ENCODE peak calls at places on chromosomes 2 and 18, in ten cellular contexts. T, N, I, Y, A, V, K, J, W and X are unnamed samples.

GRCh38 chr2:68912732-68913131 is 40.0 kb downstream of the GKN2 start:
- DNase-seq in T (peak), N (no peak), I (no peak), Y (no peak), A (no peak), V (no peak), K (no peak), J (no peak), W (no peak), X (no peak)

GRCh38 chr2:74250189-74250631 is 51.8 kb downstream of the MTHFD2 start:
- DNase-seq in T (peak), N (peak), I (no peak), Y (peak), A (peak), V (no peak), K (peak), J (peak), W (peak), X (no peak)

GRCh38 chr2:161177969-161178368 is 17.7 kb downstream of the TANK start:
- DNase-seq in T (no peak), N (no peak), I (no peak), Y (no peak), A (no peak), V (no peak), K (no peak), J (no peak), W (no peak), X (no peak)

GRCh38 chr2:82301506-82301905 is 1997.0 kb upstream of the LRRTM1 start:
- DNase-seq in T (no peak), N (no peak), I (no peak), Y (no peak), A (no peak), V (no peak), K (no peak), J (no peak), W (no peak), X (no peak)

GRCh38 chr2:216339456-216340279 is 32.6 kb downstream of the MARCHF4 start:
- DNase-seq in T (no peak), N (peak), I (no peak), Y (no peak), A (peak), V (no peak), K (peak), J (peak), W (no peak), X (no peak)

GRCh38 chr2:241498115-241499070 is 10.0 kb downstream of the STK25 start:
- DNase-seq in T (no peak), N (no peak), I (peak), Y (no peak), A (no peak), V (no peak), K (no peak), J (no peak), W (no peak), X (no peak)

GRCh38 chr2:48607307-48608014 is 10.2 kb upstream of the GTF2A1L start:
- DNase-seq in T (no peak), N (peak), I (no peak), Y (no peak), A (no peak), V (no peak), K (peak), J (no peak), W (no peak), X (no peak)

GRCh38 chr18:5512191-5512590 is 31.6 kb downstream of the EPB41L3 start:
- DNase-seq in T (no peak), N (no peak), I (no peak), Y (no peak), A (no peak), V (no peak), K (no peak), J (no peak), W (no peak), X (no peak)

GRCh38 chr2:65313126-65313953 is 85.7 kb downstream of the ACTR2 start:
- DNase-seq in T (no peak), N (no peak), I (peak), Y (no peak), A (no peak), V (no peak), K (no peak), J (no peak), W (no peak), X (no peak)

GRCh38 chr2:10286216-10287037 is 16.3 kb upstream of the HPCAL1 start:
- DNase-seq in T (no peak), N (no peak), I (peak), Y (peak), A (no peak), V (no peak), K (no peak), J (no peak), W (peak), X (no peak)

GRCh38 chr2:81266106-81266505 is 961.6 kb upstream of the LRRTM1 start:
- DNase-seq in T (no peak), N (peak), I (no peak), Y (no peak), A (peak), V (no peak), K (no peak), J (peak), W (no peak), X (no peak)

GRCh38 chr18:62979172-62979571 is 263.8 kb downstream of the PHLPP1 start:
- DNase-seq in T (no peak), N (peak), I (no peak), Y (no peak), A (no peak), V (peak), K (peak), J (no peak), W (peak), X (no peak)

GRCh38 chr2:128701443-128701842 is 382.8 kb upstream of the HS6ST1 start:
- DNase-seq in T (no peak), N (no peak), I (no peak), Y (no peak), A (no peak), V (no peak), K (no peak), J (no peak), W (no peak), X (no peak)

GRCh38 chr18:78719821-78720220 is 259.8 kb upstream of the SALL3 start:
- DNase-seq in T (no peak), N (no peak), I (no peak), Y (no peak), A (no peak), V (no peak), K (no peak), J (no peak), W (no peak), X (no peak)

GRCh38 chr2:96899084-96899735 is 29.3 kb upstream of the SEMA4C start:
- DNase-seq in T (no peak), N (no peak), I (no peak), Y (no peak), A (no peak), V (no peak), K (peak), J (no peak), W (no peak), X (no peak)

GRCh38 chr18:70132999-70133398 is 72.5 kb downstream of the RTTN start:
- DNase-seq in T (no peak), N (peak), I (no peak), Y (no peak), A (no peak), V (no peak), K (peak), J (peak), W (no peak), X (peak)

GRCh38 chr2:215900203-215900611 is 113.1 kb downstream of the MREG start:
- DNase-seq in T (no peak), N (peak), I (no peak), Y (no peak), A (no peak), V (peak), K (peak), J (no peak), W (peak), X (no peak)

GRCh38 chr2:212777020-212777491 is 238.5 kb upstream of the ERBB4 start:
- DNase-seq in T (peak), N (peak), I (no peak), Y (no peak), A (peak), V (no peak), K (peak), J (peak), W (no peak), X (no peak)

GRCh38 chr2:239225456-239225855 is 175.4 kb downstream of the HDAC4 start:
- DNase-seq in T (no peak), N (no peak), I (peak), Y (no peak), A (no peak), V (peak), K (no peak), J (no peak), W (no peak), X (no peak)

GRCh38 chr2:1544478-1545069 is 131.3 kb downstream of the TPO start:
- DNase-seq in T (no peak), N (peak), I (no peak), Y (no peak), A (no peak), V (no peak), K (peak), J (no peak), W (no peak), X (no peak)

GRCh38 chr2:46893231-46893943 is 22.2 kb downstream of the MCFD2 start:
- DNase-seq in T (no peak), N (no peak), I (no peak), Y (no peak), A (no peak), V (no peak), K (no peak), J (no peak), W (no peak), X (no peak)

GRCh38 chr18:57561728-57562423 is 24.6 kb downstream of the FECH start:
- DNase-seq in T (peak), N (peak), I (no peak), Y (no peak), A (peak), V (no peak), K (peak), J (peak), W (no peak), X (peak)

GRCh38 chr2:59277656-59278055 is 1036.5 kb upstream of the FANCL start:
- DNase-seq in T (no peak), N (no peak), I (no peak), Y (no peak), A (no peak), V (no peak), K (no peak), J (no peak), W (no peak), X (no peak)

GRCh38 chr2:121128741-121129659 is 156.0 kb downstream of the TFCP2L1 start:
- DNase-seq in T (no peak), N (peak), I (no peak), Y (peak), A (peak), V (no peak), K (peak), J (peak), W (peak), X (peak)

GRCh38 chr2:234635284-234635683 is 138.4 kb upstream of the ARL4C start:
- DNase-seq in T (no peak), N (no peak), I (no peak), Y (no peak), A (no peak), V (no peak), K (peak), J (no peak), W (no peak), X (no peak)

GRCh38 chr2:79855264-79856006 is 342.6 kb downstream of the CTNNA2 start:
- DNase-seq in T (no peak), N (no peak), I (no peak), Y (no peak), A (peak), V (no peak), K (no peak), J (peak), W (no peak), X (no peak)

GRCh38 chr2:2660789-2661355 is 329.8 kb upstream of the MYT1L start:
- DNase-seq in T (no peak), N (no peak), I (no peak), Y (no peak), A (no peak), V (peak), K (no peak), J (no peak), W (no peak), X (no peak)

GRCh38 chr2:95034818-95035217 is 9.3 kb downstream of the MAL start:
- DNase-seq in T (no peak), N (no peak), I (no peak), Y (no peak), A (no peak), V (no peak), K (no peak), J (no peak), W (no peak), X (no peak)

GRCh38 chr2:165008916-165009315 is 53.6 kb upstream of the SLC38A11 start:
- DNase-seq in T (no peak), N (no peak), I (no peak), Y (no peak), A (no peak), V (no peak), K (no peak), J (no peak), W (no peak), X (peak)

GRCh38 chr18:76450912-76451421 is 44.1 kb downstream of the ZNF516 start:
- DNase-seq in T (peak), N (peak), I (peak), Y (peak), A (peak), V (peak), K (peak), J (peak), W (peak), X (no peak)

GRCh38 chr2:204436267-204436666 is 109.0 kb upstream of the PARD3B start:
- DNase-seq in T (no peak), N (no peak), I (no peak), Y (no peak), A (no peak), V (no peak), K (no peak), J (no peak), W (no peak), X (no peak)

GRCh38 chr2:136363921-136364320 is 246.0 kb upstream of the CXCR4 start:
- DNase-seq in T (no peak), N (peak), I (no peak), Y (no peak), A (no peak), V (no peak), K (peak), J (no peak), W (no peak), X (no peak)

GRCh38 chr18:3683483-3683882 is 233.5 kb downstream of the TGIF1 start:
- DNase-seq in T (no peak), N (no peak), I (no peak), Y (no peak), A (no peak), V (no peak), K (no peak), J (no peak), W (no peak), X (no peak)

GRCh38 chr2:75276093-75277055 is 77.1 kb upstream of the TACR1 start:
- DNase-seq in T (no peak), N (peak), I (no peak), Y (no peak), A (no peak), V (no peak), K (peak), J (no peak), W (no peak), X (peak)

GRCh38 chr2:100856732-100857131 is 36.8 kb downstream of the NPAS2 start:
- DNase-seq in T (no peak), N (no peak), I (no peak), Y (no peak), A (no peak), V (peak), K (no peak), J (no peak), W (no peak), X (no peak)

GRCh38 chr2:29155578-29155977 is 40.4 kb downstream of the CLIP4 start:
- DNase-seq in T (no peak), N (no peak), I (no peak), Y (no peak), A (peak), V (no peak), K (no peak), J (peak), W (no peak), X (no peak)

GRCh38 chr2:216115224-216115582 is 6.1 kb downstream of the XRCC5 start:
- DNase-seq in T (no peak), N (peak), I (no peak), Y (no peak), A (peak), V (no peak), K (no peak), J (no peak), W (no peak), X (no peak)

GRCh38 chr2:12428324-12428723 is 288.4 kb upstream of the TRIB2 start:
- DNase-seq in T (no peak), N (no peak), I (no peak), Y (no peak), A (peak), V (no peak), K (no peak), J (no peak), W (no peak), X (no peak)

GRCh38 chr2:32061973-32062861 is 1.1 kb upstream of the SPAST start:
- DNase-seq in T (no peak), N (peak), I (no peak), Y (peak), A (peak), V (peak), K (peak), J (peak), W (no peak), X (no peak)

GRCh38 chr2:72915076-72915906 is 2.0 kb upstream of the EMX1 start:
- DNase-seq in T (no peak), N (no peak), I (no peak), Y (no peak), A (peak), V (peak), K (no peak), J (no peak), W (no peak), X (no peak)
- H3K4me3 ChIP-seq in T (no peak), N (no peak), I (peak), Y (peak), A (peak), V (no peak), K (no peak), J (peak), W (peak), X (no peak)

GRCh38 chr2:227614740-227615139 is at the start of gene SCYGR3:
- DNase-seq in T (no peak), N (no peak), I (no peak), Y (no peak), A (no peak), V (no peak), K (no peak), J (no peak), W (no peak), X (no peak)

GRCh38 chr2:227615181-227615580 is 541 bp upstream of the SCYGR3 start:
- DNase-seq in T (no peak), N (no peak), I (no peak), Y (no peak), A (no peak), V (no peak), K (no peak), J (no peak), W (no peak), X (no peak)

GRCh38 chr2:227615906-227616305 is 1.3 kb upstream of the SCYGR3 start:
- DNase-seq in T (no peak), N (no peak), I (no peak), Y (no peak), A (no peak), V (no peak), K (no peak), J (no peak), W (no peak), X (no peak)

GRCh38 chr2:227616631-227617030 is 667 bp upstream of the SCYGR4 start:
- DNase-seq in T (no peak), N (peak), I (no peak), Y (no peak), A (no peak), V (no peak), K (no peak), J (no peak), W (no peak), X (no peak)

GRCh38 chr2:227617316-227618250 is at the start of gene SCYGR4:
- DNase-seq in T (no peak), N (peak), I (no peak), Y (no peak), A (no peak), V (no peak), K (peak), J (no peak), W (no peak), X (no peak)
- H3K4me3 ChIP-seq in T (no peak), N (no peak), I (no peak), Y (no peak), A (no peak), V (no peak), K (no peak), J (no peak), W (no peak), X (no peak)

GRCh38 chr2:231391981-231392380 is 3.5 kb upstream of the B3GNT7 start:
- DNase-seq in T (no peak), N (no peak), I (peak), Y (no peak), A (no peak), V (no peak), K (no peak), J (no peak), W (no peak), X (no peak)
- H3K4me3 ChIP-seq in T (no peak), N (no peak), I (no peak), Y (no peak), A (no peak), V (no peak), K (no peak), J (no peak), W (no peak), X (no peak)

GRCh38 chr18:50075772-50076171 is 119.2 kb downstream of the MYO5B start:
- DNase-seq in T (no peak), N (no peak), I (no peak), Y (no peak), A (no peak), V (no peak), K (no peak), J (no peak), W (no peak), X (peak)
- H3K4me3 ChIP-seq in T (no peak), N (no peak), I (no peak), Y (no peak), A (no peak), V (no peak), K (no peak), J (no peak), W (no peak), X (no peak)